ENCODE peak calls at places on chromosomes 12 and 14, in nine cellular contexts. One of them, this sample, is unnamed.

GRCh38 chr12:90908465-90908864 is 46.5 kb downstream of the CCER1 start:
- DNase-seq in activated CD4-positive, alpha-beta T cell treated with anti-CD3 and anti-CD28 coated beads, Interleukin-2, amount 50 U/mL, for 1 hour: no peak
- DNase-seq in activated T-helper 2 cell treated with anti-CD3 and anti-CD28 coated beads, Interferon-gamma antibody, Interleukin-2, Interleukin-4, amounts not matched to agents 10 μg/mL and 5 μg/mL and 100 μg/mL, durations not matched to agents 14 hours and 24 hours and 36 hours: no peak
- DNase-seq in activated CD8-positive, alpha-beta memory T cell treated with anti-CD3 and anti-CD28 coated beads, Interleukin-2, amount 10 ng/mL, durations not matched to agents 7 days and 5 days: no peak
- DNase-seq in left ventricle myocardium superior: no peak
- DNase-seq in heart left ventricle: no peak
- DNase-seq in hippocampal formation: no peak
- DNase-seq in HTR-8/SVneo: peak
- DNase-seq in naive B cell: no peak
- DNase-seq in this sample: no peak

GRCh38 chr14:54579606-54580005 is 12.7 kb downstream of the SAMD4A start:
- DNase-seq in activated CD4-positive, alpha-beta T cell treated with anti-CD3 and anti-CD28 coated beads, Interleukin-2, amount 50 U/mL, for 1 hour: no peak
- DNase-seq in activated T-helper 2 cell treated with anti-CD3 and anti-CD28 coated beads, Interferon-gamma antibody, Interleukin-2, Interleukin-4, amounts not matched to agents 10 μg/mL and 5 μg/mL and 100 μg/mL, durations not matched to agents 14 hours and 24 hours and 36 hours: no peak
- DNase-seq in activated CD8-positive, alpha-beta memory T cell treated with anti-CD3 and anti-CD28 coated beads, Interleukin-2, amount 10 ng/mL, durations not matched to agents 7 days and 5 days: no peak
- DNase-seq in left ventricle myocardium superior: no peak
- DNase-seq in heart left ventricle: no peak
- DNase-seq in hippocampal formation: no peak
- DNase-seq in HTR-8/SVneo: no peak
- DNase-seq in naive B cell: no peak
- DNase-seq in this sample: no peak

GRCh38 chr14:24282736-24283135 is 11.3 kb upstream of the RABGGTA start:
- DNase-seq in activated CD4-positive, alpha-beta T cell treated with anti-CD3 and anti-CD28 coated beads, Interleukin-2, amount 50 U/mL, for 1 hour: no peak
- DNase-seq in activated T-helper 2 cell treated with anti-CD3 and anti-CD28 coated beads, Interferon-gamma antibody, Interleukin-2, Interleukin-4, amounts not matched to agents 10 μg/mL and 5 μg/mL and 100 μg/mL, durations not matched to agents 14 hours and 24 hours and 36 hours: no peak
- DNase-seq in activated CD8-positive, alpha-beta memory T cell treated with anti-CD3 and anti-CD28 coated beads, Interleukin-2, amount 10 ng/mL, durations not matched to agents 7 days and 5 days: no peak
- DNase-seq in left ventricle myocardium superior: no peak
- DNase-seq in heart left ventricle: peak
- DNase-seq in hippocampal formation: no peak
- DNase-seq in HTR-8/SVneo: no peak
- DNase-seq in naive B cell: no peak
- DNase-seq in this sample: no peak

GRCh38 chr12:49806321-49806813 is 21.8 kb downstream of the NCKAP5L start:
- DNase-seq in activated CD4-positive, alpha-beta T cell treated with anti-CD3 and anti-CD28 coated beads, Interleukin-2, amount 50 U/mL, for 1 hour: no peak
- DNase-seq in activated T-helper 2 cell treated with anti-CD3 and anti-CD28 coated beads, Interferon-gamma antibody, Interleukin-2, Interleukin-4, amounts not matched to agents 10 μg/mL and 5 μg/mL and 100 μg/mL, durations not matched to agents 14 hours and 24 hours and 36 hours: no peak
- DNase-seq in activated CD8-positive, alpha-beta memory T cell treated with anti-CD3 and anti-CD28 coated beads, Interleukin-2, amount 10 ng/mL, durations not matched to agents 7 days and 5 days: no peak
- DNase-seq in left ventricle myocardium superior: no peak
- DNase-seq in heart left ventricle: no peak
- DNase-seq in hippocampal formation: no peak
- DNase-seq in HTR-8/SVneo: no peak
- DNase-seq in naive B cell: no peak
- DNase-seq in this sample: no peak

GRCh38 chr12:131773582-131774221 is 54.5 kb upstream of the MMP17 start:
- DNase-seq in activated CD4-positive, alpha-beta T cell treated with anti-CD3 and anti-CD28 coated beads, Interleukin-2, amount 50 U/mL, for 1 hour: no peak
- DNase-seq in activated T-helper 2 cell treated with anti-CD3 and anti-CD28 coated beads, Interferon-gamma antibody, Interleukin-2, Interleukin-4, amounts not matched to agents 10 μg/mL and 5 μg/mL and 100 μg/mL, durations not matched to agents 14 hours and 24 hours and 36 hours: no peak
- DNase-seq in activated CD8-positive, alpha-beta memory T cell treated with anti-CD3 and anti-CD28 coated beads, Interleukin-2, amount 10 ng/mL, durations not matched to agents 7 days and 5 days: no peak
- DNase-seq in left ventricle myocardium superior: no peak
- DNase-seq in heart left ventricle: no peak
- DNase-seq in hippocampal formation: no peak
- DNase-seq in HTR-8/SVneo: no peak
- DNase-seq in naive B cell: peak
- DNase-seq in this sample: no peak

GRCh38 chr12:70443274-70443673 is 77.2 kb downstream of the KCNMB4 start:
- DNase-seq in activated CD4-positive, alpha-beta T cell treated with anti-CD3 and anti-CD28 coated beads, Interleukin-2, amount 50 U/mL, for 1 hour: no peak
- DNase-seq in activated T-helper 2 cell treated with anti-CD3 and anti-CD28 coated beads, Interferon-gamma antibody, Interleukin-2, Interleukin-4, amounts not matched to agents 10 μg/mL and 5 μg/mL and 100 μg/mL, durations not matched to agents 14 hours and 24 hours and 36 hours: no peak
- DNase-seq in activated CD8-positive, alpha-beta memory T cell treated with anti-CD3 and anti-CD28 coated beads, Interleukin-2, amount 10 ng/mL, durations not matched to agents 7 days and 5 days: no peak
- DNase-seq in left ventricle myocardium superior: no peak
- DNase-seq in heart left ventricle: no peak
- DNase-seq in hippocampal formation: no peak
- DNase-seq in HTR-8/SVneo: no peak
- DNase-seq in naive B cell: no peak
- DNase-seq in this sample: no peak

GRCh38 chr12:130838284-130838950 is 633 bp downstream of the STX2 start:
- DNase-seq in activated CD4-positive, alpha-beta T cell treated with anti-CD3 and anti-CD28 coated beads, Interleukin-2, amount 50 U/mL, for 1 hour: peak
- DNase-seq in activated T-helper 2 cell treated with anti-CD3 and anti-CD28 coated beads, Interferon-gamma antibody, Interleukin-2, Interleukin-4, amounts not matched to agents 10 μg/mL and 5 μg/mL and 100 μg/mL, durations not matched to agents 14 hours and 24 hours and 36 hours: peak
- DNase-seq in activated CD8-positive, alpha-beta memory T cell treated with anti-CD3 and anti-CD28 coated beads, Interleukin-2, amount 10 ng/mL, durations not matched to agents 7 days and 5 days: peak
- DNase-seq in left ventricle myocardium superior: peak
- DNase-seq in heart left ventricle: peak
- DNase-seq in hippocampal formation: no peak
- DNase-seq in HTR-8/SVneo: no peak
- DNase-seq in naive B cell: peak
- DNase-seq in this sample: peak

GRCh38 chr12:130506844-130507243 is 169.2 kb downstream of the PIWIL1 start:
- DNase-seq in activated CD4-positive, alpha-beta T cell treated with anti-CD3 and anti-CD28 coated beads, Interleukin-2, amount 50 U/mL, for 1 hour: no peak
- DNase-seq in activated T-helper 2 cell treated with anti-CD3 and anti-CD28 coated beads, Interferon-gamma antibody, Interleukin-2, Interleukin-4, amounts not matched to agents 10 μg/mL and 5 μg/mL and 100 μg/mL, durations not matched to agents 14 hours and 24 hours and 36 hours: no peak
- DNase-seq in activated CD8-positive, alpha-beta memory T cell treated with anti-CD3 and anti-CD28 coated beads, Interleukin-2, amount 10 ng/mL, durations not matched to agents 7 days and 5 days: no peak
- DNase-seq in left ventricle myocardium superior: no peak
- DNase-seq in heart left ventricle: no peak
- DNase-seq in hippocampal formation: no peak
- DNase-seq in HTR-8/SVneo: no peak
- DNase-seq in naive B cell: no peak
- DNase-seq in this sample: no peak

GRCh38 chr12:11134300-11134699 is at the start of gene TAS2R30:
- DNase-seq in activated CD4-positive, alpha-beta T cell treated with anti-CD3 and anti-CD28 coated beads, Interleukin-2, amount 50 U/mL, for 1 hour: no peak
- DNase-seq in activated T-helper 2 cell treated with anti-CD3 and anti-CD28 coated beads, Interferon-gamma antibody, Interleukin-2, Interleukin-4, amounts not matched to agents 10 μg/mL and 5 μg/mL and 100 μg/mL, durations not matched to agents 14 hours and 24 hours and 36 hours: no peak
- DNase-seq in activated CD8-positive, alpha-beta memory T cell treated with anti-CD3 and anti-CD28 coated beads, Interleukin-2, amount 10 ng/mL, durations not matched to agents 7 days and 5 days: no peak
- DNase-seq in left ventricle myocardium superior: no peak
- DNase-seq in heart left ventricle: no peak
- DNase-seq in hippocampal formation: no peak
- DNase-seq in HTR-8/SVneo: no peak
- DNase-seq in naive B cell: no peak
- DNase-seq in this sample: no peak

GRCh38 chr14:101257551-101257950 is 303.7 kb upstream of the DIO3 start:
- DNase-seq in activated CD4-positive, alpha-beta T cell treated with anti-CD3 and anti-CD28 coated beads, Interleukin-2, amount 50 U/mL, for 1 hour: no peak
- DNase-seq in activated T-helper 2 cell treated with anti-CD3 and anti-CD28 coated beads, Interferon-gamma antibody, Interleukin-2, Interleukin-4, amounts not matched to agents 10 μg/mL and 5 μg/mL and 100 μg/mL, durations not matched to agents 14 hours and 24 hours and 36 hours: no peak
- DNase-seq in activated CD8-positive, alpha-beta memory T cell treated with anti-CD3 and anti-CD28 coated beads, Interleukin-2, amount 10 ng/mL, durations not matched to agents 7 days and 5 days: no peak
- DNase-seq in left ventricle myocardium superior: no peak
- DNase-seq in heart left ventricle: no peak
- DNase-seq in hippocampal formation: no peak
- DNase-seq in HTR-8/SVneo: no peak
- DNase-seq in naive B cell: no peak
- DNase-seq in this sample: no peak

GRCh38 chr12:117408161-117408791 is 46.9 kb upstream of the NOS1 start:
- DNase-seq in activated CD4-positive, alpha-beta T cell treated with anti-CD3 and anti-CD28 coated beads, Interleukin-2, amount 50 U/mL, for 1 hour: no peak
- DNase-seq in activated T-helper 2 cell treated with anti-CD3 and anti-CD28 coated beads, Interferon-gamma antibody, Interleukin-2, Interleukin-4, amounts not matched to agents 10 μg/mL and 5 μg/mL and 100 μg/mL, durations not matched to agents 14 hours and 24 hours and 36 hours: no peak
- DNase-seq in activated CD8-positive, alpha-beta memory T cell treated with anti-CD3 and anti-CD28 coated beads, Interleukin-2, amount 10 ng/mL, durations not matched to agents 7 days and 5 days: no peak
- DNase-seq in left ventricle myocardium superior: no peak
- DNase-seq in heart left ventricle: peak
- DNase-seq in hippocampal formation: peak
- DNase-seq in HTR-8/SVneo: no peak
- DNase-seq in naive B cell: no peak
- DNase-seq in this sample: peak

GRCh38 chr14:34699873-34700621 is 14.3 kb downstream of the CFL2 start:
- DNase-seq in activated CD4-positive, alpha-beta T cell treated with anti-CD3 and anti-CD28 coated beads, Interleukin-2, amount 50 U/mL, for 1 hour: no peak
- DNase-seq in activated T-helper 2 cell treated with anti-CD3 and anti-CD28 coated beads, Interferon-gamma antibody, Interleukin-2, Interleukin-4, amounts not matched to agents 10 μg/mL and 5 μg/mL and 100 μg/mL, durations not matched to agents 14 hours and 24 hours and 36 hours: no peak
- DNase-seq in activated CD8-positive, alpha-beta memory T cell treated with anti-CD3 and anti-CD28 coated beads, Interleukin-2, amount 10 ng/mL, durations not matched to agents 7 days and 5 days: peak
- DNase-seq in left ventricle myocardium superior: no peak
- DNase-seq in heart left ventricle: no peak
- DNase-seq in hippocampal formation: no peak
- DNase-seq in HTR-8/SVneo: peak
- DNase-seq in naive B cell: no peak
- DNase-seq in this sample: no peak

GRCh38 chr12:124155711-124156110 is 139.2 kb upstream of the RFLNA start:
- DNase-seq in activated CD4-positive, alpha-beta T cell treated with anti-CD3 and anti-CD28 coated beads, Interleukin-2, amount 50 U/mL, for 1 hour: no peak
- DNase-seq in activated T-helper 2 cell treated with anti-CD3 and anti-CD28 coated beads, Interferon-gamma antibody, Interleukin-2, Interleukin-4, amounts not matched to agents 10 μg/mL and 5 μg/mL and 100 μg/mL, durations not matched to agents 14 hours and 24 hours and 36 hours: no peak
- DNase-seq in activated CD8-positive, alpha-beta memory T cell treated with anti-CD3 and anti-CD28 coated beads, Interleukin-2, amount 10 ng/mL, durations not matched to agents 7 days and 5 days: no peak
- DNase-seq in left ventricle myocardium superior: no peak
- DNase-seq in heart left ventricle: no peak
- DNase-seq in hippocampal formation: no peak
- DNase-seq in HTR-8/SVneo: no peak
- DNase-seq in naive B cell: no peak
- DNase-seq in this sample: no peak

GRCh38 chr14:104931323-104931770 is 6.7 kb downstream of the PLD4 start:
- DNase-seq in activated CD4-positive, alpha-beta T cell treated with anti-CD3 and anti-CD28 coated beads, Interleukin-2, amount 50 U/mL, for 1 hour: no peak
- DNase-seq in activated T-helper 2 cell treated with anti-CD3 and anti-CD28 coated beads, Interferon-gamma antibody, Interleukin-2, Interleukin-4, amounts not matched to agents 10 μg/mL and 5 μg/mL and 100 μg/mL, durations not matched to agents 14 hours and 24 hours and 36 hours: no peak
- DNase-seq in activated CD8-positive, alpha-beta memory T cell treated with anti-CD3 and anti-CD28 coated beads, Interleukin-2, amount 10 ng/mL, durations not matched to agents 7 days and 5 days: no peak
- DNase-seq in left ventricle myocardium superior: no peak
- DNase-seq in heart left ventricle: no peak
- DNase-seq in hippocampal formation: no peak
- DNase-seq in HTR-8/SVneo: no peak
- DNase-seq in naive B cell: no peak
- DNase-seq in this sample: no peak

GRCh38 chr12:113392988-113393579 is 10.6 kb downstream of the SDS start:
- DNase-seq in activated CD4-positive, alpha-beta T cell treated with anti-CD3 and anti-CD28 coated beads, Interleukin-2, amount 50 U/mL, for 1 hour: no peak
- DNase-seq in activated T-helper 2 cell treated with anti-CD3 and anti-CD28 coated beads, Interferon-gamma antibody, Interleukin-2, Interleukin-4, amounts not matched to agents 10 μg/mL and 5 μg/mL and 100 μg/mL, durations not matched to agents 14 hours and 24 hours and 36 hours: no peak
- DNase-seq in activated CD8-positive, alpha-beta memory T cell treated with anti-CD3 and anti-CD28 coated beads, Interleukin-2, amount 10 ng/mL, durations not matched to agents 7 days and 5 days: no peak
- DNase-seq in left ventricle myocardium superior: peak
- DNase-seq in heart left ventricle: no peak
- DNase-seq in hippocampal formation: no peak
- DNase-seq in HTR-8/SVneo: no peak
- DNase-seq in naive B cell: no peak
- DNase-seq in this sample: peak

GRCh38 chr12:9867531-9867930 is 1.6 kb downstream of the CLEC2B start:
- DNase-seq in activated CD4-positive, alpha-beta T cell treated with anti-CD3 and anti-CD28 coated beads, Interleukin-2, amount 50 U/mL, for 1 hour: no peak
- DNase-seq in activated T-helper 2 cell treated with anti-CD3 and anti-CD28 coated beads, Interferon-gamma antibody, Interleukin-2, Interleukin-4, amounts not matched to agents 10 μg/mL and 5 μg/mL and 100 μg/mL, durations not matched to agents 14 hours and 24 hours and 36 hours: no peak
- DNase-seq in activated CD8-positive, alpha-beta memory T cell treated with anti-CD3 and anti-CD28 coated beads, Interleukin-2, amount 10 ng/mL, durations not matched to agents 7 days and 5 days: no peak
- DNase-seq in left ventricle myocardium superior: no peak
- DNase-seq in heart left ventricle: no peak
- DNase-seq in hippocampal formation: no peak
- DNase-seq in HTR-8/SVneo: no peak
- DNase-seq in naive B cell: no peak
- DNase-seq in this sample: no peak

GRCh38 chr12:21691515-21691914 is 33.9 kb upstream of the LDHB start:
- DNase-seq in activated CD4-positive, alpha-beta T cell treated with anti-CD3 and anti-CD28 coated beads, Interleukin-2, amount 50 U/mL, for 1 hour: no peak
- DNase-seq in activated T-helper 2 cell treated with anti-CD3 and anti-CD28 coated beads, Interferon-gamma antibody, Interleukin-2, Interleukin-4, amounts not matched to agents 10 μg/mL and 5 μg/mL and 100 μg/mL, durations not matched to agents 14 hours and 24 hours and 36 hours: no peak
- DNase-seq in activated CD8-positive, alpha-beta memory T cell treated with anti-CD3 and anti-CD28 coated beads, Interleukin-2, amount 10 ng/mL, durations not matched to agents 7 days and 5 days: no peak
- DNase-seq in left ventricle myocardium superior: no peak
- DNase-seq in heart left ventricle: no peak
- DNase-seq in hippocampal formation: no peak
- DNase-seq in HTR-8/SVneo: no peak
- DNase-seq in naive B cell: no peak
- DNase-seq in this sample: no peak